ENCODE peak calls at places on chromosomes 2 and 18, in four cellular contexts. G is stimulated activated CD8-positive, alpha-beta memory T cell treated with anti-CD3 and anti-CD28 coated beads, Interleukin-7, amount 100 ng/mL, for 24 hours; B is amygdala; F is cardiac fibroblast. T is an unnamed sample.

GRCh38 chr2:194104687-194105086 is 1552.3 kb upstream of the SLC39A10 start:
- DNase-seq in G (no peak), B (no peak), F (no peak), T (no peak)

GRCh38 chr2:101762451-101763171 is 65.1 kb downstream of the MAP4K4 start:
- DNase-seq in G (no peak), B (no peak), F (no peak), T (no peak)

GRCh38 chr2:95314964-95315611 is 17.9 kb downstream of the KCNIP3 start:
- DNase-seq in B (no peak), G (no peak), F (peak), T (no peak)

GRCh38 chr2:193371200-193371599 is 1176.5 kb upstream of the TMEFF2 start:
- DNase-seq in F (no peak), B (no peak), G (no peak), T (no peak)

GRCh38 chr2:5696741-5697521 is 4.7 kb downstream of the SOX11 start:
- DNase-seq in F (no peak), G (no peak), B (no peak), T (no peak)

GRCh38 chr18:59139291-59139614 is 431 bp upstream of the SEC11C start:
- DNase-seq in B (no peak), G (peak), F (peak), T (peak)

GRCh38 chr2:65442420-65443020 is 10.1 kb upstream of the SPRED2 start:
- DNase-seq in F (no peak), B (no peak), G (no peak), T (no peak)

GRCh38 chr18:35172009-35172408 is 68.8 kb upstream of the ZNF397 start:
- DNase-seq in F (no peak), B (no peak), G (no peak), T (no peak)

GRCh38 chr2:197273485-197273884 is 37.1 kb downstream of the ANKRD44 start:
- DNase-seq in B (no peak), G (no peak), F (no peak), T (no peak)

GRCh38 chr2:240468300-240469238 is 33.1 kb downstream of the GPC1 start:
- DNase-seq in B (no peak), F (no peak), G (no peak), T (peak)

GRCh38 chr2:191268596-191268995 is 23.4 kb downstream of the MYO1B start:
- DNase-seq in G (no peak), F (no peak), B (no peak), T (no peak)

GRCh38 chr2:62175728-62176127 is 20.2 kb upstream of the B3GNT2 start:
- DNase-seq in B (no peak), G (no peak), F (no peak), T (no peak)

GRCh38 chr2:219293736-219294201 is 14.6 kb downstream of the DNAJB2 start:
- DNase-seq in F (no peak), B (no peak), G (no peak), T (no peak)

GRCh38 chr2:42874838-42875801 is 82.7 kb upstream of the HAAO start:
- DNase-seq in B (no peak), G (no peak), F (no peak), T (peak)

GRCh38 chr2:201175971-201176570 is 6.9 kb upstream of the CASP10 start:
- DNase-seq in G (no peak), B (no peak), F (no peak), T (no peak)

GRCh38 chr2:131050896-131051295 is 42.4 kb downstream of the FAM168B start:
- DNase-seq in F (no peak), G (no peak), B (no peak), T (no peak)

GRCh38 chr18:77271720-77272481 is 22.3 kb downstream of the GALR1 start:
- DNase-seq in F (peak), G (no peak), B (no peak), T (no peak)

GRCh38 chr2:216553093-216553478 is 54.4 kb downstream of the RPL37A start:
- DNase-seq in B (no peak), G (no peak), F (peak), T (no peak)

GRCh38 chr2:212667751-212668316 is 129.2 kb upstream of the ERBB4 start:
- DNase-seq in B (no peak), F (no peak), G (no peak), T (no peak)

GRCh38 chr2:204012081-204012653 is 75.6 kb downstream of the ICOS start:
- DNase-seq in G (no peak), F (no peak), B (no peak), T (no peak)

GRCh38 chr2:78315368-78315767 is 710.1 kb upstream of the REG3G start:
- DNase-seq in G (no peak), B (no peak), F (no peak), T (no peak)

GRCh38 chr2:207807516-207807915 is 37.8 kb upstream of the FZD5 start:
- DNase-seq in B (no peak), G (no peak), F (no peak), T (no peak)

GRCh38 chr2:219998714-219999227 is 371.3 kb downstream of the SLC4A3 start:
- DNase-seq in F (no peak), G (no peak), B (no peak), T (no peak)

GRCh38 chr2:120053891-120054290 is 41.0 kb downstream of the EPB41L5 start:
- DNase-seq in G (no peak), F (peak), B (no peak), T (no peak)

GRCh38 chr2:19059076-19059475 is 299.3 kb downstream of the OSR1 start:
- DNase-seq in B (no peak), G (no peak), F (no peak), T (no peak)

GRCh38 chr2:66957198-66957597 is 439.9 kb upstream of the ETAA1 start:
- DNase-seq in F (peak), G (no peak), B (no peak), T (no peak)

GRCh38 chr2:96773922-96774321 is 13.2 kb downstream of the CNNM4 start:
- DNase-seq in G (no peak), B (no peak), F (no peak), T (no peak)